ENCODE peak calls at places on chromosomes 7 and 10, in seven cellular contexts. One of them, this sample, is unnamed.

GRCh38 chr10:124271671-124272070 is 147.1 kb downstream of the OAT start:
- DNase-seq in prostate gland: no peak
- DNase-seq in IMR-90: no peak
- DNase-seq in HCT116: no peak
- DNase-seq in right lobe of liver: no peak
- DNase-seq in A549: no peak
- DNase-seq in Peyer's patch: no peak
- DNase-seq in this sample: no peak

GRCh38 chr7:101538596-101539459 is 90.3 kb downstream of the MYL10 start:
- DNase-seq in IMR-90: peak
- DNase-seq in prostate gland: peak
- DNase-seq in Peyer's patch: peak
- DNase-seq in HCT116: peak
- DNase-seq in A549: peak
- DNase-seq in right lobe of liver: peak
- DNase-seq in this sample: peak

GRCh38 chr7:70881470-70881869 is 250.5 kb upstream of the GALNT17 start:
- DNase-seq in IMR-90: no peak
- DNase-seq in HCT116: no peak
- DNase-seq in A549: no peak
- DNase-seq in prostate gland: no peak
- DNase-seq in right lobe of liver: no peak
- DNase-seq in Peyer's patch: no peak
- DNase-seq in this sample: no peak

GRCh38 chr10:77836299-77836820 is 90.2 kb downstream of the DLG5 start:
- DNase-seq in A549: peak
- DNase-seq in HCT116: no peak
- DNase-seq in prostate gland: peak
- DNase-seq in IMR-90: peak
- DNase-seq in Peyer's patch: no peak
- DNase-seq in right lobe of liver: peak
- DNase-seq in this sample: peak

GRCh38 chr7:73703985-73704639 is 15.4 kb downstream of the STX1A start:
- DNase-seq in IMR-90: peak
- DNase-seq in A549: peak
- DNase-seq in prostate gland: no peak
- DNase-seq in Peyer's patch: peak
- DNase-seq in HCT116: no peak
- DNase-seq in right lobe of liver: no peak
- DNase-seq in this sample: peak

GRCh38 chr10:561721-562120 is 127.7 kb downstream of the DIP2C start:
- DNase-seq in Peyer's patch: no peak
- DNase-seq in HCT116: no peak
- DNase-seq in A549: no peak
- DNase-seq in IMR-90: no peak
- DNase-seq in right lobe of liver: no peak
- DNase-seq in prostate gland: no peak
- DNase-seq in this sample: no peak

GRCh38 chr10:114615600-114616007 is 42.5 kb downstream of the ABLIM1 start:
- DNase-seq in Peyer's patch: no peak
- DNase-seq in right lobe of liver: no peak
- DNase-seq in IMR-90: no peak
- DNase-seq in HCT116: no peak
- DNase-seq in A549: no peak
- DNase-seq in prostate gland: no peak
- DNase-seq in this sample: no peak

GRCh38 chr7:106313456-106313891 is 28.7 kb upstream of the NAMPT start:
- DNase-seq in right lobe of liver: no peak
- DNase-seq in A549: peak
- DNase-seq in HCT116: no peak
- DNase-seq in prostate gland: peak
- DNase-seq in Peyer's patch: no peak
- DNase-seq in IMR-90: peak
- DNase-seq in this sample: no peak

GRCh38 chr7:138245682-138246081 is 169.4 kb downstream of the AKR1D1 start:
- DNase-seq in Peyer's patch: no peak
- DNase-seq in right lobe of liver: no peak
- DNase-seq in HCT116: no peak
- DNase-seq in prostate gland: no peak
- DNase-seq in IMR-90: no peak
- DNase-seq in A549: no peak
- DNase-seq in this sample: no peak

GRCh38 chr10:79144341-79145173 is 75.8 kb downstream of the ZMIZ1 start:
- DNase-seq in A549: no peak
- DNase-seq in right lobe of liver: no peak
- DNase-seq in prostate gland: no peak
- DNase-seq in IMR-90: no peak
- DNase-seq in Peyer's patch: no peak
- DNase-seq in HCT116: no peak
- DNase-seq in this sample: no peak
- TF ChIP-seq POLR2A in A549: no peak
- TF ChIP-seq POLR2A in right lobe of liver: no peak
- TF ChIP-seq POLR2A in prostate gland: no peak
- TF ChIP-seq POLR2A in IMR-90: no peak
- TF ChIP-seq POLR2A in Peyer's patch: no peak
- TF ChIP-seq POLR2A in HCT116: no peak
- TF ChIP-seq POLR2A in this sample: no peak

GRCh38 chr7:121195859-121196588 is 132.8 kb upstream of the WNT16 start:
- DNase-seq in IMR-90: peak
- DNase-seq in HCT116: no peak
- DNase-seq in prostate gland: no peak
- DNase-seq in A549: no peak
- DNase-seq in Peyer's patch: no peak
- DNase-seq in right lobe of liver: no peak
- DNase-seq in this sample: no peak

GRCh38 chr7:121198502-121198901 is 130.3 kb upstream of the WNT16 start:
- DNase-seq in HCT116: no peak
- DNase-seq in A549: no peak
- DNase-seq in IMR-90: no peak
- DNase-seq in Peyer's patch: no peak
- DNase-seq in right lobe of liver: no peak
- DNase-seq in prostate gland: no peak
- DNase-seq in this sample: no peak

GRCh38 chr7:121192834-121193233 is 136.0 kb upstream of the WNT16 start:
- DNase-seq in IMR-90: peak
- DNase-seq in Peyer's patch: no peak
- DNase-seq in right lobe of liver: no peak
- DNase-seq in A549: no peak
- DNase-seq in HCT116: no peak
- DNase-seq in prostate gland: no peak
- DNase-seq in this sample: no peak

GRCh38 chr7:121195010-121195409 is 133.8 kb upstream of the WNT16 start:
- DNase-seq in prostate gland: no peak
- DNase-seq in Peyer's patch: no peak
- DNase-seq in IMR-90: no peak
- DNase-seq in HCT116: no peak
- DNase-seq in right lobe of liver: no peak
- DNase-seq in A549: no peak
- DNase-seq in this sample: no peak
- H3K27ac ChIP-seq in prostate gland: no peak
- H3K27ac ChIP-seq in Peyer's patch: no peak
- H3K27ac ChIP-seq in IMR-90: no peak
- H3K27ac ChIP-seq in HCT116: no peak
- H3K27ac ChIP-seq in right lobe of liver: no peak
- H3K27ac ChIP-seq in A549: no peak
- H3K27ac ChIP-seq in this sample: no peak

GRCh38 chr10:79356104-79356503 is 8.8 kb downstream of the PPIF start:
- DNase-seq in prostate gland: no peak
- DNase-seq in HCT116: no peak
- DNase-seq in right lobe of liver: no peak
- DNase-seq in A549: no peak
- DNase-seq in Peyer's patch: no peak
- DNase-seq in IMR-90: no peak
- DNase-seq in this sample: no peak
- TF ChIP-seq POLR2A in prostate gland: no peak
- TF ChIP-seq POLR2A in HCT116: no peak
- TF ChIP-seq POLR2A in right lobe of liver: no peak
- TF ChIP-seq POLR2A in A549: no peak
- TF ChIP-seq POLR2A in Peyer's patch: no peak
- TF ChIP-seq POLR2A in IMR-90: no peak
- TF ChIP-seq POLR2A in this sample: no peak

DNA sequence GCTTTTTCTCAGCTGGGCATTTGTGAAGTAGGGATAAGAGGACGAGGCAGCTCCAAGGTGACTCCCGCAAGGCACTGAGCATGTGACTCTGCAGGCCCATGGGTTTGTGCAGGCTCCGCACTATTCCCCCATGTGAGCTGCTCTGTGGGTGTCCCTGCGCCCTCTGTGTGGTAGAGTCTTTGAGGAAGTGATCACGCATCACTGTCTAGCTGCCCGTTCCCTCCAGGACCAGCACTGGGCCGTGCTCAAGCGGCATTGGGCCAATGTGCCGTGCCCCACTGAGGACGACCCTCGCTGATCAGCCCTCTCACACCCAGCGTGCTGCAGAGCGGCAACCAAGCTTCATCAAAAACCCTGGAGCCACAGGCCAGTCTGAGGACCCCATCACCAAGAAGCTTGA is 7.5 kb downstream of the PRKAG2 start:
- DNase-seq in Peyer's patch: no peak
- DNase-seq in prostate gland: no peak
- DNase-seq in HCT116: no peak
- DNase-seq in A549: no peak
- DNase-seq in IMR-90: no peak
- DNase-seq in right lobe of liver: no peak
- DNase-seq in this sample: no peak
- H3K27ac ChIP-seq in Peyer's patch: peak
- H3K27ac ChIP-seq in prostate gland: no peak
- H3K27ac ChIP-seq in HCT116: no peak
- H3K27ac ChIP-seq in A549: no peak
- H3K27ac ChIP-seq in IMR-90: no peak
- H3K27ac ChIP-seq in right lobe of liver: peak
- H3K27ac ChIP-seq in this sample: peak

GRCh38 chr7:25068814-25069213 is 56.2 kb downstream of the CYCS start:
- DNase-seq in A549: peak
- DNase-seq in prostate gland: no peak
- DNase-seq in right lobe of liver: no peak
- DNase-seq in IMR-90: no peak
- DNase-seq in Peyer's patch: no peak
- DNase-seq in HCT116: no peak
- DNase-seq in this sample: no peak
- TF ChIP-seq POLR2A in A549: no peak
- TF ChIP-seq POLR2A in prostate gland: no peak
- TF ChIP-seq POLR2A in right lobe of liver: no peak
- TF ChIP-seq POLR2A in IMR-90: no peak
- TF ChIP-seq POLR2A in Peyer's patch: no peak
- TF ChIP-seq POLR2A in HCT116: no peak
- TF ChIP-seq POLR2A in this sample: no peak

This sample was measured in tibial nerve.